ENCODE peak calls at places on chromosomes 6 and 20, in five cellular contexts. One of them, this sample, is unnamed.

GRCh38 chr6:117167520-117168271 is 97.7 kb upstream of the VGLL2 start:
- DNase-seq in HCT116: peak; percentile 6
- DNase-seq in kidney: peak; percentile 89
- DNase-seq in mesenchymal stem cell: peak; percentile 80
- DNase-seq in esophagus squamous epithelium: no peak
- DNase-seq in this sample: no peak

GRCh38 chr6:136037885-136038460 is 186.5 kb downstream of the PDE7B start:
- DNase-seq in esophagus squamous epithelium: no peak
- DNase-seq in HCT116: no peak
- DNase-seq in mesenchymal stem cell: peak; percentile 41
- DNase-seq in kidney: peak; percentile 53
- DNase-seq in this sample: no peak

GRCh38 chr20:19962958-19963357 is 54.2 kb upstream of the NAA20 start:
- DNase-seq in HCT116: no peak
- DNase-seq in esophagus squamous epithelium: no peak
- DNase-seq in mesenchymal stem cell: no peak
- DNase-seq in kidney: no peak
- DNase-seq in this sample: no peak

GRCh38 chr20:10618611-10619245 is 55.1 kb downstream of the JAG1 start:
- DNase-seq in kidney: no peak
- DNase-seq in mesenchymal stem cell: no peak
- DNase-seq in HCT116: no peak
- DNase-seq in esophagus squamous epithelium: no peak
- DNase-seq in this sample: no peak

GRCh38 chr20:57638173-57638894 is 18.1 kb upstream of the ZBP1 start:
- DNase-seq in kidney: peak; percentile 20
- DNase-seq in mesenchymal stem cell: no peak
- DNase-seq in esophagus squamous epithelium: no peak
- DNase-seq in HCT116: no peak
- DNase-seq in this sample: peak; percentile 34

GRCh38 chr6:85062884-85063283 is 298.5 kb upstream of the TBX18 start:
- DNase-seq in kidney: no peak
- DNase-seq in mesenchymal stem cell: no peak
- DNase-seq in esophagus squamous epithelium: no peak
- DNase-seq in HCT116: no peak
- DNase-seq in this sample: no peak

GRCh38 chr20:48689874-48690571 is 137.8 kb downstream of the PREX1 start:
- DNase-seq in mesenchymal stem cell: no peak
- DNase-seq in kidney: no peak
- DNase-seq in HCT116: no peak
- DNase-seq in esophagus squamous epithelium: no peak
- DNase-seq in this sample: no peak

GRCh38 chr6:170087946-170088348 is 202.9 kb downstream of the DLL1 start:
- DNase-seq in kidney: peak; percentile 76
- DNase-seq in esophagus squamous epithelium: no peak
- DNase-seq in HCT116: no peak
- DNase-seq in mesenchymal stem cell: no peak
- DNase-seq in this sample: peak; percentile 52

GRCh38 chr6:101779051-101779844 is 385.7 kb downstream of the GRIK2 start:
- DNase-seq in mesenchymal stem cell: peak; percentile 32
- DNase-seq in HCT116: no peak
- DNase-seq in kidney: no peak
- DNase-seq in esophagus squamous epithelium: no peak
- DNase-seq in this sample: no peak

GRCh38 chr6:136737343-136738177 is 54.7 kb downstream of the MAP3K5 start:
- DNase-seq in esophagus squamous epithelium: no peak
- DNase-seq in mesenchymal stem cell: peak; percentile 87
- DNase-seq in kidney: no peak
- DNase-seq in HCT116: no peak
- DNase-seq in this sample: no peak

GRCh38 chr6:119193707-119194106 is 115.2 kb upstream of the FAM184A start:
- DNase-seq in mesenchymal stem cell: no peak
- DNase-seq in HCT116: no peak
- DNase-seq in kidney: no peak
- DNase-seq in esophagus squamous epithelium: no peak
- DNase-seq in this sample: no peak

GRCh38 chr6:119187596-119187995 is 109.1 kb upstream of the FAM184A start:
- DNase-seq in mesenchymal stem cell: no peak
- DNase-seq in HCT116: no peak
- DNase-seq in esophagus squamous epithelium: no peak
- DNase-seq in kidney: no peak
- DNase-seq in this sample: no peak

GRCh38 chr6:119192200-119192599 is 113.7 kb upstream of the FAM184A start:
- DNase-seq in kidney: no peak
- DNase-seq in mesenchymal stem cell: no peak
- DNase-seq in esophagus squamous epithelium: no peak
- DNase-seq in HCT116: no peak
- DNase-seq in this sample: no peak

GRCh38 chr6:119189498-119189897 is 111.0 kb upstream of the FAM184A start:
- DNase-seq in HCT116: no peak
- DNase-seq in mesenchymal stem cell: no peak
- DNase-seq in kidney: no peak
- DNase-seq in esophagus squamous epithelium: no peak
- DNase-seq in this sample: no peak

DNA sequence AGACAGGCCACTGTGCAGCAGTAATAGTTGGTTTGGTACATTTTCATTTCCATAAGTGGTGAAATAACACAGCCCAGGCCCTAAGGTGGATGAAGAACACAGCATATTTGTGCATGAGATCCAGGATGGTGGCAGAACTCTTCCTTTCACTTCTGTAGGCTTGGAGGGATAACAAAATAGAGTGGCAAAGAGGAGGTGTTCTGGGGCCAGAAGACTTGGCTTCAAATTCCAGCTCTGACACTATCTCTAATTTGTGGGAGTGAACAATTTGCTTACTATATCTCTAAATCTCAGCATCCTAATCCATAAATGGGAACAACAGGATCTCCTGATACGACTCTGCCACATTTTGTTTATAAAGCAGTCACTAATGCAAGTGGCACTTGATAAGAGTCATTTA is 111.7 kb upstream of the FAM184A start:
- DNase-seq in mesenchymal stem cell: no peak
- DNase-seq in HCT116: no peak
- DNase-seq in kidney: no peak
- DNase-seq in esophagus squamous epithelium: no peak
- DNase-seq in this sample: no peak
- H3K36me3 ChIP-seq in mesenchymal stem cell: peaks cover 90% of the 10 kb centered on the region
- H3K36me3 ChIP-seq in HCT116: peaks cover 44% of the 10 kb centered on the region
- H3K36me3 ChIP-seq in kidney: peaks cover 11% of the 10 kb centered on the region
- H3K36me3 ChIP-seq in esophagus squamous epithelium: peaks cover 62% of the 10 kb centered on the region
- H3K36me3 ChIP-seq in this sample: peaks cover 60% of the 10 kb centered on the region

GRCh38 chr6:21653902-21654301 is 60.4 kb downstream of the SOX4 start:
- DNase-seq in esophagus squamous epithelium: no peak
- DNase-seq in kidney: no peak
- DNase-seq in mesenchymal stem cell: no peak
- DNase-seq in HCT116: no peak
- DNase-seq in this sample: no peak
- H3K4me3 ChIP-seq in esophagus squamous epithelium: no peak overlapping the region
- H3K4me3 ChIP-seq in kidney: no peak overlapping the region
- H3K4me3 ChIP-seq in mesenchymal stem cell: no peak overlapping the region
- H3K4me3 ChIP-seq in HCT116: no peak overlapping the region
- H3K4me3 ChIP-seq in this sample: no peak overlapping the region

GRCh38 chr20:35059612-35060011 is 33.0 kb downstream of the TRPC4AP start:
- DNase-seq in mesenchymal stem cell: no peak
- DNase-seq in esophagus squamous epithelium: no peak
- DNase-seq in kidney: no peak
- DNase-seq in HCT116: no peak
- DNase-seq in this sample: no peak

GRCh38 chr20:35054804-35055203 is 37.8 kb downstream of the TRPC4AP start:
- DNase-seq in esophagus squamous epithelium: no peak
- DNase-seq in HCT116: no peak
- DNase-seq in mesenchymal stem cell: no peak
- DNase-seq in kidney: no peak
- DNase-seq in this sample: no peak

GRCh38 chr20:35058184-35058583 is 34.4 kb downstream of the TRPC4AP start:
- DNase-seq in kidney: no peak
- DNase-seq in HCT116: no peak
- DNase-seq in mesenchymal stem cell: no peak
- DNase-seq in esophagus squamous epithelium: no peak
- DNase-seq in this sample: no peak

GRCh38 chr20:35059110-35059509 is 33.5 kb downstream of the TRPC4AP start:
- DNase-seq in kidney: no peak
- DNase-seq in mesenchymal stem cell: no peak
- DNase-seq in HCT116: no peak
- DNase-seq in esophagus squamous epithelium: no peak
- DNase-seq in this sample: no peak

GRCh38 chr20:35055445-35056276 is 36.9 kb downstream of the TRPC4AP start:
- DNase-seq in esophagus squamous epithelium: no peak
- DNase-seq in kidney: no peak
- DNase-seq in mesenchymal stem cell: peak; percentile 38
- DNase-seq in HCT116: no peak
- DNase-seq in this sample: no peak
- H3K27ac ChIP-seq in esophagus squamous epithelium: no peak overlapping the region
- H3K27ac ChIP-seq in kidney: no peak overlapping the region
- H3K27ac ChIP-seq in mesenchymal stem cell: no peak overlapping the region
- H3K27ac ChIP-seq in HCT116: no peak overlapping the region
- H3K27ac ChIP-seq in this sample: no peak overlapping the region

DNA sequence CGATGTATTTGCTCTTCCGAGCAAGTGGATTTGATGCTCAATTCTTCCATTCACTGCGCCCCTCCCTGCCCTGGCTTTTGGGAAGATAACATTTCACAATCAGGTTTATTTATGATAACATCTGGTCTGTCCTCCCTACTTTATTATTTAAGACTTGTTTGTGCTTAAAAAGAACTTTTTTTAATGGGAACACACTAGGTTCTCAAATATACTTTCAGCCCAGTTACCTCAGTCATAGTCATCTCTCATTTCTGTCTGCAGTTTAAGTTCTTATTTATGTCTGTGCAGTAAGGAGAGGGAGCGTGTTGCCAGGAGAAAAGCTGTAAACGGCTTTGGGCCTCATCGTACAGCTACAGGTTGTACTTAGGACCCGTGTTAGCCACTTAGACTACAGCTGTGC is 99.4 kb downstream of the RPP40 start:
- DNase-seq in HCT116: no peak
- DNase-seq in mesenchymal stem cell: no peak
- DNase-seq in kidney: no peak
- DNase-seq in esophagus squamous epithelium: no peak
- DNase-seq in this sample: no peak
- H3K36me3 ChIP-seq in HCT116: no peaks in the 10 kb centered on the region
- H3K36me3 ChIP-seq in mesenchymal stem cell: peaks cover 35% of the 10 kb centered on the region
- H3K36me3 ChIP-seq in kidney: no peaks in the 10 kb centered on the region
- H3K36me3 ChIP-seq in esophagus squamous epithelium: peaks cover 47% of the 10 kb centered on the region
- H3K36me3 ChIP-seq in this sample: no peaks in the 10 kb centered on the region

GRCh38 chr6:33985947-33986346 is 159.9 kb downstream of the GRM4 start:
- DNase-seq in kidney: peak; percentile 2
- DNase-seq in HCT116: no peak
- DNase-seq in esophagus squamous epithelium: no peak
- DNase-seq in mesenchymal stem cell: no peak
- DNase-seq in this sample: no peak
- H3K4me3 ChIP-seq in kidney: no peak overlapping the region
- H3K4me3 ChIP-seq in HCT116: no peak overlapping the region
- H3K4me3 ChIP-seq in esophagus squamous epithelium: no peak overlapping the region
- H3K4me3 ChIP-seq in mesenchymal stem cell: no peak overlapping the region
- H3K4me3 ChIP-seq in this sample: no peak overlapping the region

GRCh38 chr6:109456710-109457595 is 1.4 kb upstream of the MICAL1 start:
- DNase-seq in HCT116: no peak
- DNase-seq in kidney: no peak
- DNase-seq in mesenchymal stem cell: no peak
- DNase-seq in esophagus squamous epithelium: no peak
- DNase-seq in this sample: peak; percentile 69
- H3K27ac ChIP-seq in HCT116: no peak overlapping the region
- H3K27ac ChIP-seq in kidney: peak overlapping the region; percentile 38
- H3K27ac ChIP-seq in mesenchymal stem cell: no peak overlapping the region
- H3K27ac ChIP-seq in esophagus squamous epithelium: peak overlapping the region; percentile 83
- H3K27ac ChIP-seq in this sample: peak overlapping the region; percentile 89

This sample was measured in lower lobe of right lung.